ENCODE peak calls at places on chromosome 6, in seven cellular contexts. One of them, this sample, is unnamed.

GRCh38 chr6:100948381-100949133 is 67.4 kb upstream of the ASCC3 start:
- DNase-seq in ovary: no peak
- DNase-seq in IMR-90: peak; percentile 0
- DNase-seq in brain microvascular endothelial cell: peak; percentile 4
- DNase-seq in adrenal gland: no peak
- DNase-seq in neural progenitor cell: no peak
- DNase-seq in uterus: no peak
- DNase-seq in this sample: no peak

GRCh38 chr6:140101818-140102217 is 727.4 kb upstream of the CITED2 start:
- DNase-seq in ovary: no peak
- DNase-seq in IMR-90: no peak
- DNase-seq in brain microvascular endothelial cell: no peak
- DNase-seq in adrenal gland: no peak
- DNase-seq in neural progenitor cell: no peak
- DNase-seq in uterus: no peak
- DNase-seq in this sample: no peak

GRCh38 chr6:3612341-3613041 is 139.0 kb downstream of the PXDC1 start:
- DNase-seq in ovary: no peak
- DNase-seq in IMR-90: peak; percentile 85
- DNase-seq in brain microvascular endothelial cell: peak; percentile 84
- DNase-seq in adrenal gland: peak; percentile 18
- DNase-seq in neural progenitor cell: no peak
- DNase-seq in uterus: no peak
- DNase-seq in this sample: no peak

GRCh38 chr6:159719287-159719686 is 8.0 kb upstream of the WTAP start:
- DNase-seq in ovary: no peak
- DNase-seq in IMR-90: peak; percentile 25
- DNase-seq in brain microvascular endothelial cell: no peak
- DNase-seq in adrenal gland: no peak
- DNase-seq in neural progenitor cell: no peak
- DNase-seq in uterus: no peak
- DNase-seq in this sample: no peak

GRCh38 chr6:15435468-15435867 is 189.6 kb downstream of the JARID2 start:
- DNase-seq in ovary: no peak
- DNase-seq in IMR-90: no peak
- DNase-seq in brain microvascular endothelial cell: no peak
- DNase-seq in adrenal gland: no peak
- DNase-seq in neural progenitor cell: no peak
- DNase-seq in uterus: no peak
- DNase-seq in this sample: no peak

GRCh38 chr6:35776364-35777215 is at the start of gene CLPSL2:
- DNase-seq in ovary: no peak
- DNase-seq in IMR-90: no peak
- DNase-seq in brain microvascular endothelial cell: no peak
- DNase-seq in adrenal gland: no peak
- DNase-seq in neural progenitor cell: peak; percentile 71
- DNase-seq in uterus: no peak
- DNase-seq in this sample: no peak

GRCh38 chr6:95352064-95352463 is 225.3 kb upstream of the MANEA start:
- DNase-seq in ovary: no peak
- DNase-seq in IMR-90: no peak
- DNase-seq in brain microvascular endothelial cell: no peak
- DNase-seq in adrenal gland: no peak
- DNase-seq in neural progenitor cell: no peak
- DNase-seq in uterus: no peak
- DNase-seq in this sample: no peak

GRCh38 chr6:134080171-134080795 is 27.9 kb upstream of the SLC2A12 start:
- DNase-seq in ovary: no peak
- DNase-seq in IMR-90: no peak
- DNase-seq in brain microvascular endothelial cell: peak; percentile 27
- DNase-seq in adrenal gland: no peak
- DNase-seq in neural progenitor cell: no peak
- DNase-seq in uterus: no peak
- DNase-seq in this sample: no peak

GRCh38 chr6:113433506-113433991 is 423.6 kb upstream of the MARCKS start:
- DNase-seq in ovary: no peak
- DNase-seq in IMR-90: peak; percentile 83
- DNase-seq in brain microvascular endothelial cell: no peak
- DNase-seq in adrenal gland: peak; percentile 75
- DNase-seq in neural progenitor cell: no peak
- DNase-seq in uterus: peak; percentile 72
- DNase-seq in this sample: no peak

GRCh38 chr6:53179961-53180651 is 31.5 kb upstream of the GCM1 start:
- DNase-seq in ovary: no peak
- DNase-seq in IMR-90: peak; percentile 33
- DNase-seq in brain microvascular endothelial cell: peak; percentile 84
- DNase-seq in adrenal gland: no peak
- DNase-seq in neural progenitor cell: no peak
- DNase-seq in uterus: no peak
- DNase-seq in this sample: no peak

GRCh38 chr6:148358196-148358785 is 15.7 kb downstream of the SASH1 start:
- DNase-seq in ovary: no peak
- DNase-seq in IMR-90: peak; percentile 49
- DNase-seq in brain microvascular endothelial cell: no peak
- DNase-seq in adrenal gland: peak; percentile 47
- DNase-seq in neural progenitor cell: no peak
- DNase-seq in uterus: peak; percentile 51
- DNase-seq in this sample: no peak

GRCh38 chr6:5466459-5466858 is 205.1 kb downstream of the FARS2 start:
- DNase-seq in ovary: no peak
- DNase-seq in IMR-90: peak; percentile 88
- DNase-seq in brain microvascular endothelial cell: peak; percentile 70
- DNase-seq in adrenal gland: no peak
- DNase-seq in neural progenitor cell: no peak
- DNase-seq in uterus: no peak
- DNase-seq in this sample: no peak

GRCh38 chr6:16508959-16509358 is 252.3 kb downstream of the ATXN1 start:
- DNase-seq in ovary: no peak
- DNase-seq in IMR-90: no peak
- DNase-seq in brain microvascular endothelial cell: no peak
- DNase-seq in adrenal gland: no peak
- DNase-seq in neural progenitor cell: no peak
- DNase-seq in uterus: no peak
- DNase-seq in this sample: no peak

GRCh38 chr6:40936810-40937209 is 102.2 kb downstream of the UNC5CL start:
- DNase-seq in ovary: no peak
- DNase-seq in IMR-90: peak; percentile 95
- DNase-seq in brain microvascular endothelial cell: peak; percentile 76
- DNase-seq in adrenal gland: peak; percentile 25
- DNase-seq in neural progenitor cell: no peak
- DNase-seq in uterus: no peak
- DNase-seq in this sample: no peak

GRCh38 chr6:82362868-82363267 is 749 bp upstream of the TPBG start:
- DNase-seq in ovary: no peak
- DNase-seq in IMR-90: peak; percentile 94
- DNase-seq in brain microvascular endothelial cell: peak; percentile 17
- DNase-seq in adrenal gland: no peak
- DNase-seq in neural progenitor cell: peak; percentile 76
- DNase-seq in uterus: peak; percentile 40
- DNase-seq in this sample: no peak

DNA sequence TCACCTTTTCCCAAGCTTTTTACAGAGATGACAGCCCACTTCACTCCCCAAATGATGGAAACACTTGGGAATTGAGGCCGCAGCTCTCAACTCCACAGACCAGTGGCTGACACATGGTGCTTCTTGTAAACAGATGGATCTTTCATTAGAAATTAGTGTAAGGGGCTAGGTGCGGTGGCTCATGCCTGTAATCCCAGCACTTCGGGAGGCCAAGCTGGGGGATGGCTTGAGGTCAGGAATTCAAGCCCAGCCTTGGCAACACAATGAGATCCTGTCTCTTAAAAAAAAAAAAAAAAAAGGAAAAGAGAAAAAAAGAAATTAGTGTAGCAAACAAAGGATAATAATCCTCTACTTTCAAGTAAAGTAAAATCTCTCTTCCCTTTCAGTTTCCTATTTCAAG is 15.7 kb downstream of the GJA10 start:
- DNase-seq in ovary: no peak
- DNase-seq in IMR-90: no peak
- DNase-seq in brain microvascular endothelial cell: no peak
- DNase-seq in adrenal gland: no peak
- DNase-seq in neural progenitor cell: peak; percentile 50
- DNase-seq in uterus: no peak
- DNase-seq in this sample: no peak
- H3K27ac ChIP-seq in ovary: no peak overlapping the region
- H3K27ac ChIP-seq in IMR-90: no peak overlapping the region
- H3K27ac ChIP-seq in brain microvascular endothelial cell: no peak overlapping the region
- H3K27ac ChIP-seq in adrenal gland: no peak overlapping the region
- H3K27ac ChIP-seq in neural progenitor cell: peak overlapping the region; percentile 92
- H3K27ac ChIP-seq in uterus: no peak overlapping the region
- H3K27ac ChIP-seq in this sample: no peak overlapping the region

DNA sequence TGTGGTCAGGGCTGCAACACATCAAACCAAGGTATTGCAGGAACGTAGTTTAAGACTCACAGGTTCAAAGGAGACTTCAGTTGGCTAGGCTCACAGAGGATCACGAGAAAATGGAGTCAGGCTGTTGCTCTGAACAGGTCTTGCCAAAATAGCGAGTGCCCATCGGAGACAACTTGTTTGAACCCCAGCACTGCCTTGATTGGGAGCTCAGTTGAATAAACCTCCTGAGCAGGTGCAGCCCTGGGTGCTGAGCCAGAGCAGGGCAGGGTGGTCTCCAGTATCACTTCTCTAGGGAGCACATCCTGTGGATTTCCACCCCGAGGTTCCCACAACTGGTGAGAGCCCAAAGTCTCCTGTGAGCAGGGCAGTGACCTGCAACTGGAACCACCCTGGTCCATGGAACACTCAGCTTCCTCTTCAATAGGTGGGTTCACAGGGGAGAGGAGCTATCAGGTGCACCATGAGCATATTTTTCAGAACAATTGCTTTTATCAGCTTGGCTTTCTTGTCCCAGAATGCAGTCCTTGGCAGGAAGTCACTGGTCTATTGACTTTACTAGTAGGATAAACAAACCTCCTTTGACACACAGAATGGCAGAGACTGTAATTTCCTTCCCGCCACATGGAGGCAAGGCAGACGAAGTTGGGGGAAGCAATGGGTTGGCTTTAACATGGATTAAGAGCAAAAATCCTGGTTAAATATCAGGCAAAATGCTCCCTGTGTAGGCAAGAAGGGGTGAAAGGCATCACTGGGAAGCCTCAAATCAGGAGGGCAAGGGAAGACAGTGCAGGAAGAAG is 267.7 kb upstream of the FOXQ1 start:
- DNase-seq in ovary: no peak
- DNase-seq in IMR-90: no peak
- DNase-seq in brain microvascular endothelial cell: no peak
- DNase-seq in adrenal gland: no peak
- DNase-seq in neural progenitor cell: no peak
- DNase-seq in uterus: no peak
- DNase-seq in this sample: no peak
- TF ChIP-seq CTCF in ovary: no peak
- TF ChIP-seq CTCF in IMR-90: no peak
- TF ChIP-seq CTCF in brain microvascular endothelial cell: no peak
- TF ChIP-seq CTCF in adrenal gland: no peak
- TF ChIP-seq CTCF in neural progenitor cell: no peak
- TF ChIP-seq CTCF in uterus: no peak
- TF ChIP-seq CTCF in this sample: no peak

DNA sequence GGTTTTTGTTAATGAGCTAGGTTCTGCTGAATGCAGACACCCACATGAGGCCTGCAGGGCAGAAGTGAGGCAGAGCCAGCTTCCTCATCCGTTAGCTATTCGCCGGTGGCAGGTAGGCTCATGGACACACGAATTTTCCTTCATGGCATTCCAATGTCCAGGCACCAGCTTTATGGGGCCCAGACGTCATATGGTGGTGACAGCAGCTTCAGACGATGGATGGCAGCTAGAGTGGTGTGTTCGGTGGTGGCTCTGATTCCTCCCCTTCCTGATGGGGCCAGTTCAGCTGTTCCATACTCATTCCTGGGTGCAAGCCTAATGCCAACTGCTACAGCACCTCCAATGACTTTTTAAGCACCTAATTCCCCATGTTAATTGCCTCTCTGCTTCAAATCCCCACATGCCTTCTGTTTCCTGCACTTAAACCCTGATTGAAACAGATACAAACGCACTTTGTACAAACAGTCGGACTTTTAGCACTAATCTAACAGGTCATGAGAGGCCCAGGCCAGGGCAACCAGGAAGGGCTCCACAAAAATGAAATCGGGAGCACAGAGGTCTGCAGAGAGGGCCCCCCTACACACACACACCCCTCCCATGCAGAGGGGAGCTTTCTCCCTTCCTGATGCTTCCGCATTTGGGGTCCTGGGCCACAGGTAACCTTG is 35.7 kb upstream of the MLN start:
- DNase-seq in ovary: no peak
- DNase-seq in IMR-90: no peak
- DNase-seq in brain microvascular endothelial cell: no peak
- DNase-seq in adrenal gland: no peak
- DNase-seq in neural progenitor cell: no peak
- DNase-seq in uterus: no peak
- DNase-seq in this sample: no peak
- H3K27me3 ChIP-seq in ovary: no peaks in the 10 kb centered on the region
- H3K27me3 ChIP-seq in IMR-90: no peaks in the 10 kb centered on the region
- H3K27me3 ChIP-seq in brain microvascular endothelial cell: no peaks in the 10 kb centered on the region
- H3K27me3 ChIP-seq in adrenal gland: no peaks in the 10 kb centered on the region
- H3K27me3 ChIP-seq in neural progenitor cell: no peaks in the 10 kb centered on the region
- H3K27me3 ChIP-seq in uterus: no peaks in the 10 kb centered on the region
- H3K27me3 ChIP-seq in this sample: no peaks in the 10 kb centered on the region

GRCh38 chr6:107658920-107659879 is 164.9 kb downstream of the SCML4 start:
- DNase-seq in ovary: no peak
- DNase-seq in IMR-90: peak; percentile 69
- DNase-seq in brain microvascular endothelial cell: no peak
- DNase-seq in adrenal gland: no peak
- DNase-seq in neural progenitor cell: no peak
- DNase-seq in uterus: no peak
- DNase-seq in this sample: no peak

GRCh38 chr6:107656883-107657282 is 167.0 kb downstream of the SOBP start:
- DNase-seq in ovary: no peak
- DNase-seq in IMR-90: no peak
- DNase-seq in brain microvascular endothelial cell: no peak
- DNase-seq in adrenal gland: no peak
- DNase-seq in neural progenitor cell: no peak
- DNase-seq in uterus: no peak
- DNase-seq in this sample: no peak

GRCh38 chr6:107656381-107656780 is 166.5 kb downstream of the SOBP start:
- DNase-seq in ovary: no peak
- DNase-seq in IMR-90: peak; percentile 41
- DNase-seq in brain microvascular endothelial cell: no peak
- DNase-seq in adrenal gland: no peak
- DNase-seq in neural progenitor cell: no peak
- DNase-seq in uterus: no peak
- DNase-seq in this sample: no peak

GRCh38 chr6:107657755-107658461 is 166.2 kb downstream of the SCML4 start:
- DNase-seq in ovary: no peak
- DNase-seq in IMR-90: peak; percentile 86
- DNase-seq in brain microvascular endothelial cell: peak; percentile 67
- DNase-seq in adrenal gland: peak; percentile 70
- DNase-seq in neural progenitor cell: no peak
- DNase-seq in uterus: peak; percentile 57
- DNase-seq in this sample: no peak

GRCh38 chr6:107657373-107657754 is 166.7 kb downstream of the SCML4 start:
- DNase-seq in ovary: no peak
- DNase-seq in IMR-90: no peak
- DNase-seq in brain microvascular endothelial cell: no peak
- DNase-seq in adrenal gland: no peak
- DNase-seq in neural progenitor cell: no peak
- DNase-seq in uterus: no peak
- DNase-seq in this sample: no peak
- H3K27ac ChIP-seq in ovary: no peak overlapping the region
- H3K27ac ChIP-seq in IMR-90: peak overlapping the region; percentile 79
- H3K27ac ChIP-seq in brain microvascular endothelial cell: no peak overlapping the region
- H3K27ac ChIP-seq in adrenal gland: no peak overlapping the region
- H3K27ac ChIP-seq in neural progenitor cell: no peak overlapping the region
- H3K27ac ChIP-seq in uterus: no peak overlapping the region
- H3K27ac ChIP-seq in this sample: peak overlapping the region; percentile 33

This sample was measured in dorsolateral prefrontal cortex.